ENCODE peak calls at places on chromosomes 2 and 18, in ten cellular contexts. O, W, Z, F, H, U, M, P, D and K are unnamed samples.

GRCh38 chr2:144449028-144449406 is 70.9 kb downstream of the ZEB2 start:
- DNase-seq in O (no peak), W (peak; percentile 6), Z (peak; percentile 48), F (no peak), H (no peak), U (no peak), M (no peak), P (peak; percentile 41), D (no peak), K (no peak)

GRCh38 chr2:26720322-26721166 is 28.0 kb downstream of the KCNK3 start:
- DNase-seq in O (peak; percentile 87), W (no peak), Z (no peak), F (peak; percentile 91), H (no peak), U (peak; percentile 85), M (no peak), P (peak; percentile 21), D (no peak), K (no peak)

GRCh38 chr2:73050011-73050617 is 21.4 kb downstream of the SFXN5 start:
- DNase-seq in O (no peak), W (no peak), Z (no peak), F (no peak), H (no peak), U (no peak), M (no peak), P (no peak), D (no peak), K (no peak)

GRCh38 chr2:31334311-31335026 is 80.1 kb downstream of the XDH start:
- DNase-seq in O (no peak), W (no peak), Z (no peak), F (no peak), H (no peak), U (no peak), M (no peak), P (no peak), D (no peak), K (no peak)

GRCh38 chr2:200406379-200406778 is 99.9 kb downstream of the SPATS2L start:
- DNase-seq in O (no peak), W (no peak), Z (no peak), F (no peak), H (no peak), U (no peak), M (no peak), P (peak; percentile 43), D (no peak), K (no peak)

GRCh38 chr2:31812051-31812798 is 198.6 kb downstream of the MEMO1 start:
- DNase-seq in O (no peak), W (peak; percentile 77), Z (no peak), F (no peak), H (peak; percentile 2), U (no peak), M (no peak), P (peak; percentile 87), D (peak; percentile 67), K (peak; percentile 68)

GRCh38 chr2:46306320-46306719 is 9.1 kb downstream of the EPAS1 start:
- DNase-seq in O (no peak), W (no peak), Z (no peak), F (no peak), H (no peak), U (peak; percentile 41), M (no peak), P (no peak), D (no peak), K (no peak)

GRCh38 chr2:42838133-42838532 is 45.8 kb upstream of the HAAO start:
- DNase-seq in O (no peak), W (no peak), Z (no peak), F (no peak), H (no peak), U (no peak), M (no peak), P (no peak), D (no peak), K (no peak)

GRCh38 chr2:170462433-170463205 is 252.5 kb upstream of the SP5 start:
- DNase-seq in O (no peak), W (no peak), Z (no peak), F (no peak), H (no peak), U (no peak), M (no peak), P (peak; percentile 2), D (no peak), K (no peak)

GRCh38 chr2:95058989-95059601 is 33.6 kb downstream of the MAL start:
- DNase-seq in O (no peak), W (no peak), Z (peak; percentile 24), F (no peak), H (no peak), U (peak; percentile 19), M (no peak), P (no peak), D (no peak), K (no peak)

GRCh38 chr18:74310411-74310810 is 5.2 kb upstream of the C18orf63 start:
- DNase-seq in O (no peak), W (no peak), Z (no peak), F (no peak), H (no peak), U (peak; percentile 49), M (no peak), P (peak; percentile 35), D (peak; percentile 63), K (no peak)

GRCh38 chr2:240586919-240587800 is 626 bp downstream of the CAPN10 start:
- DNase-seq in O (peak; percentile 36), W (peak; percentile 68), Z (peak; percentile 60), F (no peak), H (peak; percentile 44), U (peak; percentile 72), M (no peak), P (peak; percentile 66), D (peak; percentile 51), K (peak; percentile 73)

DNA sequence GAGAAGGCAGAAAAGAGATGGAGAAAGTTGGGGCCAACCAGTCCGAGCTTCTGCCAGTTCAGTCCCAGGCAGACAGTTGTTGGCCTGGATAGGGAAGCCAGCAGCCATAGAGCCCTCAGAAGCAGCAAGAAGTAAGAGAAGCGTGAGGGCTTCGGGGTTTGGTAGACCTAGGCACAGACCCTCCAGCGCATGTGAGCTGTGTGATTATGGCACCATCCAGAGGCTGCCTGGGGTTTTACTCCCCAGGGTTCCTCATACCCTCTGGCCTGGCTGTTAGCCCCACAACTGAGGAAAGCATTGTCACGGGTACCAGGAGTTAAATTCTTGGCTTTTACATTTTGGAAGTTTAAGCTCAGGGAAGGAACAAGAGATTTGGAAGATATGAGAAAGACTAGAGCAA is 93.7 kb upstream of the RAB6C start:
- DNase-seq in O (no peak), W (no peak), Z (no peak), F (no peak), H (no peak), U (no peak), M (no peak), P (no peak), D (no peak), K (peak; percentile 43)
- TF ChIP-seq CTCF in O (peak; percentile 26), W (peak; percentile 4), Z (no peak), F (no peak), H (no peak), U (no peak), M (no peak), P (no peak), D (no peak), K (no peak)

DNA sequence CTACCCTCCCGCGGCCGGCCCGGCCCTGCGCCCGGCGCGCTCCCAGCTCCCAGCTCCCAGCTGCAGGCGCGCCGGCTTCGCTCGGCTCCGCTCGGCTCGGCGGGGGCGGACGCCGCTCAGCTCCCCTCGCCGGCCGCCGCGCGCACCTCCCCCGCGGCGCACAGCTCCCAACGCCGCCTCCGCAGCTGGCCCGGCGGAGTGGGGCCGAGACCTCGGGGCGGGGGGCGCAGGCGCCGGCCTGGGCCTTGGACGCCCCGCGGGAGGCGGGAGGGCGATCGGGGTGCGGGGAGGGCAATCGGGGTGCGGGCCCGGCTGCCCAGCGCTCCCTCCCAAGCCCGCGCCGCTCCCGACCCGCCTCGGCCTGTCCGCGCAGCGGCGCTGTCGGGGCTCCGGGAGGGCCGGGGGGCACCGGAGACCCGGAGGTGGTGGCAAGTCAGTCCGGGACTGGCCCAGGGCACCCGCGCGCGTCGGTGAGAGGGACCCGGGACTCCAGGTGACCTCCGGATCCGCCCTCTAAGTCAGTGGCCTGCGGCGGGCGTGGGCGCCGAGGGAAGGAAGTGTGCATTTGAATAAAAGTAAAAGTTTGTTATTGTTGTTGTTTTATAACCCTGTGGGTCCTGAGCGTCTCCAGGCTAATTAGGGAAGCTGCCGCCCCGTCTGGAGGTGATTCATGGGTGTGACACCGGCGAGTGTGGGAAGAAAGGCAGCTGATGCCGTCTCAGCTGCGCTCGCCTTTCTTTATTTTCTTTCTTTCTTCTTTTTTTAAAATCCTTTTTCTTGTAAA is at the start of gene CRACDL:
- DNase-seq in O (no peak), W (peak; percentile 53), Z (peak; percentile 53), F (no peak), H (no peak), U (no peak), M (peak; percentile 30), P (no peak), D (peak; percentile 37), K (peak; percentile 56)
- TF ChIP-seq CTCF in O (no peak), W (no peak), Z (no peak), F (no peak), H (no peak), U (no peak), M (no peak), P (no peak), D (no peak), K (peak; percentile 16)

DNA sequence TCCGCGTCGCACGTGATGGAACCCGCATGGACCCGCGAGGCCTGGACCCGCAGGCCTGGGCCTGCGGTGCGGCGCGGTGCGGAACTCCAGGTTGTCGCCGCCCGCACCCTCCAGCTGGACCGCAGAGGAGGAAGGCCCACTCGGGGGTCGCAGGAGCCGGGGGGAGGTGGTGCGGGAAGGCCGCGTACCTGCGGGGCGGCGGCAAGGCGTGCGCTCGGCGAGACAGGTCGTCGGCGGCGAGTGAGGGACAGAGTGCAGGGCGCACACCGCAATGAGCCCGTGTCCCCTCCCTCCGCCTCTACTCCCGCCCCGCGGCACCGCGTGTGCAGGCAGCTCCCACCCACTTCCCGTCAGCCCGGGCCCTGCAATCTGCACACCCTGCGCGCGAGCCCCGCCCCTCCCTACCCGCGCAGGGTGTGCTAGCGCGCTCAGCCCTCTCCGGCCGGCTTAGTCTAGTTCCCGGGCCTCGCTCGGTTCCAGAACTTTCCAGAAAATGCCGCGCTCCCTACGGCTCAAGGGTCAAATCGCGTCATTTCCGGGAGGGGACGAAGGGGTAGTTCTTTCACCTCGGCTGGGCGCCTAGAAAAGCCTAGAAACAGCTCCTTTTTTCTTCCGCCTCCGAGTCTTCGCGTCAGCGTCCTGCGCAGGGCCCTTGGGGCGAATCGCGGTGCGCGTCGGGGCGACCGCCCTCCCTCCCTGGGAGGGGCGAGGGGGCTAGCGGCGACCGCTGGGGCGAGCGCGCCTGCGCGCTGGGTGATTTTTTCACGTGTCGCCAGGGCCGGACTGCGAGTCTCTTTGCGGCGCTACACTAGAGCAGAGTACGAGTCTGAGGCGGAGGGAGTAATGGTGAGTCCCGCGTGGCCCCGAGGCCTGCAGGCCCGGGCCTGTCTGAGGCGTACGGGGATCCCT is at the start of the genes HSPD1 and HSPE1:
- DNase-seq in O (peak; percentile 97), W (peak; percentile 97), Z (peak; percentile 99), F (peak; percentile 99), H (peak; percentile 95), U (peak; percentile 98), M (peak; percentile 96), P (peak; percentile 100), D (peak; percentile 99), K (peak; percentile 97)
- TF ChIP-seq CTCF in O (no peak), W (peak; percentile 37), Z (no peak), F (peak; percentile 14), H (no peak), U (no peak), M (no peak), P (no peak), D (no peak), K (peak; percentile 85)

DNA sequence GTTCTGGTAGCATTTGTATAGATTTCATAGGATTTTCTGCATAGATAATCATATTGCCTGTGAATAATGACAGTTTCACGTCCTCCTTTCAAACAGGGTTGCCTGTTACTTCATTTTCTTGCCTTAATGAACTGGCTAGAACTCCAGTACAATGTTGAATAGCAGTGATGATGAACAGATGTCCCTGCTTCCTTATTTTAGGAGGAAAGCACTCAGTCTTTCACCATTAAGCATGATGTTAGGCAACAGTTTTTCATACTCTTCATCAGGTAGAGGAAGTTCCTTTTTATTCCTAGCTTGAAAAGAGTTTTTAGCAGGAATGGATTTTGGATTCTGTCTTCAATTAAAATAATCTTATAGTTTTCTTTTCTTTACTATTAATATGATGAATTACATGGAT is 39.7 kb downstream of the C2orf76 start:
- DNase-seq in O (no peak), W (no peak), Z (no peak), F (no peak), H (no peak), U (no peak), M (no peak), P (no peak), D (peak; percentile 81), K (no peak)
- TF ChIP-seq CTCF in O (no peak), W (no peak), Z (no peak), F (no peak), H (no peak), U (no peak), M (no peak), P (no peak), D (no peak), K (no peak)